ENCODE peak calls at places on chromosomes 1 and 21, in five cellular contexts. A, M, H, G and L are unnamed samples. For H3K4me1, the result is how much of the 10 kb centered on the place peaks cover.

GRCh38 chr1:202283379-202283844 is 58.3 kb downstream of the UBE2T start:
- DNase-seq in H (no peak), M (peak), G (peak), A (peak), L (no peak)

GRCh38 chr1:6823822-6824221 is 38.6 kb downstream of the CAMTA1 start:
- DNase-seq in H (no peak), A (no peak), M (no peak), G (no peak), L (no peak)

GRCh38 chr1:20148571-20149500 is 9.7 kb downstream of the PLA2G2F start:
- DNase-seq in A (no peak), M (no peak), G (no peak), H (peak), L (no peak)

GRCh38 chr1:207407655-207408256 is 46.4 kb upstream of the CR2 start:
- DNase-seq in G (peak), M (no peak), A (no peak), H (no peak), L (no peak)

GRCh38 chr1:218496561-218496960 is 151.4 kb downstream of the TGFB2 start:
- DNase-seq in H (no peak), M (no peak), A (no peak), G (peak), L (no peak)

GRCh38 chr1:31560394-31560793 is 15.9 kb upstream of the TINAGL1 start:
- DNase-seq in M (no peak), H (no peak), A (no peak), G (no peak), L (no peak)

GRCh38 chr1:8607906-8608305 is 209.5 kb downstream of the RERE start:
- DNase-seq in A (no peak), H (no peak), G (no peak), M (no peak), L (no peak)

GRCh38 chr1:21157054-21157453 is 19.6 kb downstream of the EIF4G3 start:
- DNase-seq in A (no peak), G (no peak), H (no peak), M (no peak), L (no peak)

GRCh38 chr1:210264521-210265380 is 32.2 kb downstream of the SERTAD4 start:
- DNase-seq in M (no peak), G (peak), H (no peak), A (no peak), L (no peak)

GRCh38 chr1:201259476-201260235 is 23.6 kb upstream of the PKP1 start:
- DNase-seq in M (no peak), H (no peak), A (no peak), G (peak), L (peak)

GRCh38 chr1:54794401-54795099 is 6.6 kb downstream of the TTC22 start:
- DNase-seq in A (no peak), M (no peak), G (no peak), H (no peak), L (peak)

GRCh38 chr1:99546432-99547416 is 99.2 kb upstream of the PALMD start:
- DNase-seq in G (no peak), A (no peak), H (no peak), M (no peak), L (no peak)

GRCh38 chr1:10507111-10507879 is 32.5 kb downstream of the PEX14 start:
- DNase-seq in H (peak), M (peak), G (peak), A (peak), L (peak)

GRCh38 chr1:16391408-16391807 is 24.4 kb downstream of the SZRD1 start:
- DNase-seq in H (no peak), A (no peak), G (no peak), M (no peak), L (no peak)

GRCh38 chr21:38838598-38839369 is 33.1 kb downstream of the ETS2 start:
- DNase-seq in M (no peak), A (no peak), G (no peak), H (no peak), L (no peak)

GRCh38 chr1:35557118-35557610 is at the start of gene KIAA0319L:
- DNase-seq in M (peak), G (no peak), H (peak), A (no peak), L (peak)

GRCh38 chr1:14321413-14321812 is 277.1 kb upstream of the KAZN start:
- DNase-seq in A (peak), G (no peak), H (no peak), M (no peak), L (no peak)

GRCh38 chr1:233114159-233114558 is 163.7 kb downstream of the NTPCR start:
- DNase-seq in G (peak), H (no peak), M (no peak), A (no peak), L (no peak)

DNA sequence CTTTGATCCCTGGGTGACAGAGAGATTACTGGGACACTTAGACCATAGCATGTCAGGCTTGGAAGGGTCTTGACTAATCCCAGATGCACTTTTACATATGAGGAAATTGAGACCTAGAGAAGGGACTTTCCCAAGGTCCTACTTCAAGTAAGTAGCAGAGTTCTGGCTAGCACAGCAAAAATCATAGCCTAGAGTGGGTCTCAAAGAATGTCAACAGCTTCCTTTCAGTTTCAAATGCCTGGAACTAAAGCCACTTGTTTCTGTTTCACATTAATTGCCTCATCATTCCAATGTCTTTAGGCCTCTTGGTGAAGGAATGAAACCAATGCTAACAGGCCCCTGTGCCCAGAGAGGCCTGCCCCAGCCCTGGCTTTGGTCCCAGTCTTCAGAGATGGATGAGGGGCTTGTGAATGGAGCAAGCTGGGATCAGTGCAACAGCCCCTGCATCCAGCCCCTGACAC is 26.6 kb downstream of the ATF3 start:
- DNase-seq in A (peak), H (no peak), M (no peak), G (peak), L (no peak)
- H3K4me1 ChIP-seq in A (under half), H (under half), M (under half), G (under half), L (under half)

DNA sequence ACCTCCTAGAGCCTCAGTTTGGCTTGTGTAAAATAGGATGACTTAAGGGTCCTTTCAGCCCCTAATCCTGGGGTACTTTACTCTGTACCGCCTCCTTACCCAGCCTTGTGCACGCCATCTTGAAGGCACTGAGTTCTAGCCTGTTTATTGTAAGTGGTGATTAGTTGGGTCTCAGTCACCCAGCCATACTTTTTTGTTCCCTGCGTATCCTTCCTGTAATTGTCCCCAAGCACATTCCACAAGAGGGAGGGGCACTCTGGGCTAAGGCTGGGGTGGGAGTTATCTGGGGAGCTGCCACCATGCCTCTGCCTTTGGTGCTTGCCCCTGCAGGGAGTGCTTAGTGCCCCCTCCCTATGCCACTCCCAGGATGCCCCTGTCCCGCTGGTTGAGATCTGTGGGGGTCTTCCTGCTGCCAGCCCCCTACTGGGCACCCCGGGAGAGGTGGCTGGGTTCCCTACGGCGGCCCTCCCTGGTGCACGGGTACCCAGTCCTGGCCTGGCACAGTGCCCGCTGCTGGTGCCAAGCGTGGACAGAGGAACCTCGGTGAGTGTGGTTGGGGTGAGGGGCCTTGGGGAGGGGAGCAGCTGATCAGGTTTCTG is 856 bp downstream of the FDPS start:
- DNase-seq in G (no peak), M (no peak), H (no peak), A (peak), L (peak)
- TF ChIP-seq CTCF in G (no peak), M (no peak), H (no peak), A (peak), L (no peak)

GRCh38 chr1:216531308-216532239 is 108.3 kb upstream of the USH2A start:
- DNase-seq in M (no peak), G (peak), H (no peak), A (no peak), L (peak)
- H3K4me3 ChIP-seq in M (peak), G (no peak), H (peak), A (no peak), L (no peak)

GRCh38 chr1:154972213-154972516 is 1.6 kb upstream of the SHC1 start:
- DNase-seq in M (no peak), H (no peak), G (no peak), A (no peak), L (no peak)
- H3K4me1 ChIP-seq in M (half or more), H (under half), G (under half), A (under half), L (under half)

GRCh38 chr21:29024474-29025327 is at the start of gene USP16:
- DNase-seq in A (peak), G (peak), H (peak), M (peak), L (peak)
- TF ChIP-seq CTCF in A (no peak), G (no peak), H (no peak), M (peak), L (peak)